ENCODE peak calls at places on chromosomes 11 and 22, in ten cellular contexts. One of them, this sample, is unnamed.
A peak's percentile ranks its signal among the peaks of the same experiment; 100 is the strongest.

GRCh38 chr11:13446444-13446843 is 16.6 kb downstream of the BTBD10 start:
- DNase-seq in hepatocyte: no peak
- DNase-seq in GM23338: no peak
- DNase-seq in fibroblast of lung: peak; percentile 56
- DNase-seq in HCT116: no peak
- DNase-seq in mammary epithelial cell: no peak
- DNase-seq in IMR-90: peak; percentile 48
- DNase-seq in MM.1S: no peak
- DNase-seq in H9: no peak
- DNase-seq in neuronal stem cell: no peak
- DNase-seq in this sample: no peak

GRCh38 chr22:48141301-48141700 is 1378.9 kb downstream of the TBC1D22A start:
- DNase-seq in GM23338: no peak
- DNase-seq in hepatocyte: no peak
- DNase-seq in fibroblast of lung: no peak
- DNase-seq in MM.1S: no peak
- DNase-seq in HCT116: no peak
- DNase-seq in IMR-90: no peak
- DNase-seq in neuronal stem cell: no peak
- DNase-seq in mammary epithelial cell: no peak
- DNase-seq in H9: no peak
- DNase-seq in this sample: no peak

GRCh38 chr11:100726709-100727108 is 39.6 kb downstream of the ARHGAP42 start:
- DNase-seq in neuronal stem cell: no peak
- DNase-seq in mammary epithelial cell: no peak
- DNase-seq in MM.1S: no peak
- DNase-seq in H9: no peak
- DNase-seq in IMR-90: no peak
- DNase-seq in hepatocyte: no peak
- DNase-seq in GM23338: peak; percentile 62
- DNase-seq in HCT116: no peak
- DNase-seq in fibroblast of lung: no peak
- DNase-seq in this sample: no peak

GRCh38 chr22:31451709-31452571 is 37.7 kb downstream of the EIF4ENIF1 start:
- DNase-seq in HCT116: peak; percentile 21
- DNase-seq in mammary epithelial cell: peak; percentile 44
- DNase-seq in IMR-90: peak; percentile 59
- DNase-seq in fibroblast of lung: peak; percentile 59
- DNase-seq in hepatocyte: peak; percentile 28
- DNase-seq in GM23338: peak; percentile 67
- DNase-seq in neuronal stem cell: no peak
- DNase-seq in H9: no peak
- DNase-seq in MM.1S: peak; percentile 37
- DNase-seq in this sample: peak; percentile 51

GRCh38 chr11:122834065-122834464 is 4.2 kb upstream of the CRTAM start:
- DNase-seq in neuronal stem cell: no peak
- DNase-seq in GM23338: no peak
- DNase-seq in IMR-90: no peak
- DNase-seq in hepatocyte: no peak
- DNase-seq in fibroblast of lung: no peak
- DNase-seq in HCT116: no peak
- DNase-seq in MM.1S: no peak
- DNase-seq in H9: no peak
- DNase-seq in mammary epithelial cell: no peak
- DNase-seq in this sample: no peak

GRCh38 chr11:128604723-128605122 is 17.4 kb upstream of the ETS1 start:
- DNase-seq in neuronal stem cell: no peak
- DNase-seq in mammary epithelial cell: no peak
- DNase-seq in HCT116: no peak
- DNase-seq in H9: no peak
- DNase-seq in GM23338: no peak
- DNase-seq in hepatocyte: no peak
- DNase-seq in fibroblast of lung: no peak
- DNase-seq in IMR-90: no peak
- DNase-seq in MM.1S: no peak
- DNase-seq in this sample: no peak

GRCh38 chr11:12263141-12263693 is 114.2 kb upstream of the PARVA start:
- DNase-seq in mammary epithelial cell: no peak
- DNase-seq in neuronal stem cell: no peak
- DNase-seq in hepatocyte: peak; percentile 75
- DNase-seq in IMR-90: peak; percentile 60
- DNase-seq in fibroblast of lung: peak; percentile 50
- DNase-seq in MM.1S: no peak
- DNase-seq in HCT116: no peak
- DNase-seq in H9: no peak
- DNase-seq in GM23338: no peak
- DNase-seq in this sample: no peak

GRCh38 chr11:65817312-65817814 is 16.4 kb upstream of the SNX32 start:
- DNase-seq in GM23338: no peak
- DNase-seq in IMR-90: no peak
- DNase-seq in hepatocyte: peak; percentile 48
- DNase-seq in neuronal stem cell: no peak
- DNase-seq in fibroblast of lung: no peak
- DNase-seq in mammary epithelial cell: no peak
- DNase-seq in MM.1S: no peak
- DNase-seq in H9: no peak
- DNase-seq in HCT116: no peak
- DNase-seq in this sample: no peak

GRCh38 chr22:38313384-38313955 is 3.8 kb downstream of the CSNK1E start:
- DNase-seq in HCT116: no peak
- DNase-seq in fibroblast of lung: peak; percentile 94
- DNase-seq in hepatocyte: peak; percentile 67
- DNase-seq in mammary epithelial cell: peak; percentile 90
- DNase-seq in H9: no peak
- DNase-seq in neuronal stem cell: no peak
- DNase-seq in GM23338: no peak
- DNase-seq in IMR-90: peak; percentile 96
- DNase-seq in MM.1S: peak; percentile 56
- DNase-seq in this sample: peak; percentile 39

GRCh38 chr11:19428206-19429001 is 187.7 kb upstream of the E2F8 start:
- DNase-seq in IMR-90: peak; percentile 34
- DNase-seq in HCT116: no peak
- DNase-seq in GM23338: peak; percentile 35
- DNase-seq in neuronal stem cell: no peak
- DNase-seq in MM.1S: no peak
- DNase-seq in hepatocyte: peak; percentile 35
- DNase-seq in fibroblast of lung: no peak
- DNase-seq in mammary epithelial cell: peak; percentile 71
- DNase-seq in H9: no peak
- DNase-seq in this sample: peak; percentile 58

GRCh38 chr11:70099578-70100282 is 21.6 kb downstream of the ANO1 start:
- DNase-seq in H9: no peak
- DNase-seq in hepatocyte: peak; percentile 34
- DNase-seq in HCT116: no peak
- DNase-seq in mammary epithelial cell: no peak
- DNase-seq in IMR-90: peak; percentile 41
- DNase-seq in neuronal stem cell: no peak
- DNase-seq in GM23338: no peak
- DNase-seq in fibroblast of lung: peak; percentile 61
- DNase-seq in MM.1S: no peak
- DNase-seq in this sample: no peak

GRCh38 chr22:37269930-37270678 is 12.2 kb upstream of the CYTH4 start:
- DNase-seq in hepatocyte: no peak
- DNase-seq in fibroblast of lung: no peak
- DNase-seq in MM.1S: no peak
- DNase-seq in neuronal stem cell: no peak
- DNase-seq in GM23338: no peak
- DNase-seq in IMR-90: no peak
- DNase-seq in mammary epithelial cell: no peak
- DNase-seq in H9: no peak
- DNase-seq in HCT116: no peak
- DNase-seq in this sample: no peak
- H3K4me1 ChIP-seq in hepatocyte: no peaks in the 10 kb centered on the region
- H3K4me1 ChIP-seq in fibroblast of lung: no peaks in the 10 kb centered on the region
- H3K4me1 ChIP-seq in MM.1S: peaks cover 18% of the 10 kb centered on the region
- H3K4me1 ChIP-seq in neuronal stem cell: no peaks in the 10 kb centered on the region
- H3K4me1 ChIP-seq in GM23338: no peaks in the 10 kb centered on the region
- H3K4me1 ChIP-seq in IMR-90: peaks cover 10% of the 10 kb centered on the region
- H3K4me1 ChIP-seq in mammary epithelial cell: peaks cover 11% of the 10 kb centered on the region
- H3K4me1 ChIP-seq in H9: no peaks in the 10 kb centered on the region
- H3K4me1 ChIP-seq in HCT116: peaks cover 18% of the 10 kb centered on the region
- H3K4me1 ChIP-seq in this sample: peaks cover 6% of the 10 kb centered on the region

GRCh38 chr11:108851781-108852180 is 186.9 kb downstream of the DDX10 start:
- DNase-seq in fibroblast of lung: no peak
- DNase-seq in GM23338: no peak
- DNase-seq in IMR-90: no peak
- DNase-seq in H9: no peak
- DNase-seq in hepatocyte: no peak
- DNase-seq in MM.1S: no peak
- DNase-seq in mammary epithelial cell: no peak
- DNase-seq in HCT116: no peak
- DNase-seq in neuronal stem cell: no peak
- DNase-seq in this sample: no peak

GRCh38 chr11:108853864-108854263 is 189.0 kb downstream of the DDX10 start:
- DNase-seq in fibroblast of lung: no peak
- DNase-seq in GM23338: peak; percentile 32
- DNase-seq in neuronal stem cell: peak; percentile 15
- DNase-seq in MM.1S: peak; percentile 46
- DNase-seq in IMR-90: no peak
- DNase-seq in H9: no peak
- DNase-seq in HCT116: no peak
- DNase-seq in mammary epithelial cell: no peak
- DNase-seq in hepatocyte: no peak
- DNase-seq in this sample: peak; percentile 69

GRCh38 chr11:108853151-108853550 is 188.3 kb downstream of the DDX10 start:
- DNase-seq in hepatocyte: no peak
- DNase-seq in IMR-90: no peak
- DNase-seq in MM.1S: no peak
- DNase-seq in GM23338: no peak
- DNase-seq in HCT116: no peak
- DNase-seq in neuronal stem cell: no peak
- DNase-seq in fibroblast of lung: no peak
- DNase-seq in mammary epithelial cell: no peak
- DNase-seq in H9: no peak
- DNase-seq in this sample: no peak

GRCh38 chr11:108852701-108853100 is 187.8 kb downstream of the DDX10 start:
- DNase-seq in HCT116: no peak
- DNase-seq in H9: no peak
- DNase-seq in hepatocyte: no peak
- DNase-seq in IMR-90: no peak
- DNase-seq in MM.1S: no peak
- DNase-seq in mammary epithelial cell: no peak
- DNase-seq in GM23338: no peak
- DNase-seq in fibroblast of lung: no peak
- DNase-seq in neuronal stem cell: no peak
- DNase-seq in this sample: no peak

GRCh38 chr11:108854366-108854765 is 189.5 kb downstream of the DDX10 start:
- DNase-seq in fibroblast of lung: no peak
- DNase-seq in hepatocyte: no peak
- DNase-seq in neuronal stem cell: no peak
- DNase-seq in H9: no peak
- DNase-seq in mammary epithelial cell: no peak
- DNase-seq in IMR-90: no peak
- DNase-seq in MM.1S: peak; percentile 83
- DNase-seq in HCT116: no peak
- DNase-seq in GM23338: no peak
- DNase-seq in this sample: no peak
- H2AFZ ChIP-seq in fibroblast of lung: no peak overlapping the region
- H2AFZ ChIP-seq in hepatocyte: no peak overlapping the region
- H2AFZ ChIP-seq in neuronal stem cell: no peak overlapping the region
- H2AFZ ChIP-seq in H9: no peak overlapping the region
- H2AFZ ChIP-seq in mammary epithelial cell: no peak overlapping the region
- H2AFZ ChIP-seq in IMR-90: no peak overlapping the region
- H2AFZ ChIP-seq in MM.1S: peak overlapping the region; percentile 38
- H2AFZ ChIP-seq in HCT116: no peak overlapping the region
- H2AFZ ChIP-seq in GM23338: no peak overlapping the region
- H2AFZ ChIP-seq in this sample: no peak overlapping the region

GRCh38 chr22:40101417-40102101 is 76.2 kb upstream of the TNRC6B start:
- DNase-seq in HCT116: no peak
- DNase-seq in fibroblast of lung: no peak
- DNase-seq in neuronal stem cell: peak; percentile 71
- DNase-seq in IMR-90: no peak
- DNase-seq in MM.1S: no peak
- DNase-seq in GM23338: no peak
- DNase-seq in mammary epithelial cell: no peak
- DNase-seq in H9: no peak
- DNase-seq in hepatocyte: no peak
- DNase-seq in this sample: peak; percentile 76

GRCh38 chr22:40111451-40111850 is 66.3 kb upstream of the TNRC6B start:
- DNase-seq in MM.1S: no peak
- DNase-seq in GM23338: no peak
- DNase-seq in HCT116: no peak
- DNase-seq in fibroblast of lung: no peak
- DNase-seq in hepatocyte: no peak
- DNase-seq in IMR-90: no peak
- DNase-seq in neuronal stem cell: no peak
- DNase-seq in H9: no peak
- DNase-seq in mammary epithelial cell: no peak
- DNase-seq in this sample: no peak

GRCh38 chr22:40107244-40107643 is 70.5 kb upstream of the TNRC6B start:
- DNase-seq in GM23338: no peak
- DNase-seq in IMR-90: no peak
- DNase-seq in H9: no peak
- DNase-seq in neuronal stem cell: no peak
- DNase-seq in MM.1S: peak; percentile 65
- DNase-seq in HCT116: no peak
- DNase-seq in hepatocyte: no peak
- DNase-seq in fibroblast of lung: no peak
- DNase-seq in mammary epithelial cell: no peak
- DNase-seq in this sample: no peak

GRCh38 chr22:40107756-40108437 is 69.8 kb upstream of the TNRC6B start:
- DNase-seq in IMR-90: peak; percentile 12
- DNase-seq in GM23338: no peak
- DNase-seq in HCT116: no peak
- DNase-seq in neuronal stem cell: no peak
- DNase-seq in hepatocyte: peak; percentile 14
- DNase-seq in H9: no peak
- DNase-seq in fibroblast of lung: no peak
- DNase-seq in mammary epithelial cell: peak; percentile 57
- DNase-seq in MM.1S: peak; percentile 48
- DNase-seq in this sample: no peak

GRCh38 chr22:40105755-40106154 is 72.0 kb upstream of the TNRC6B start:
- DNase-seq in mammary epithelial cell: no peak
- DNase-seq in GM23338: no peak
- DNase-seq in neuronal stem cell: no peak
- DNase-seq in H9: no peak
- DNase-seq in hepatocyte: no peak
- DNase-seq in MM.1S: no peak
- DNase-seq in fibroblast of lung: no peak
- DNase-seq in HCT116: no peak
- DNase-seq in IMR-90: no peak
- DNase-seq in this sample: no peak
- H3K4me1 ChIP-seq in mammary epithelial cell: peaks cover 12% of the 10 kb centered on the region
- H3K4me1 ChIP-seq in GM23338: no peaks in the 10 kb centered on the region
- H3K4me1 ChIP-seq in neuronal stem cell: peaks cover 8% of the 10 kb centered on the region
- H3K4me1 ChIP-seq in H9: no peaks in the 10 kb centered on the region
- H3K4me1 ChIP-seq in hepatocyte: peaks cover 5% of the 10 kb centered on the region
- H3K4me1 ChIP-seq in MM.1S: peaks cover 7% of the 10 kb centered on the region
- H3K4me1 ChIP-seq in fibroblast of lung: peaks cover 4% of the 10 kb centered on the region
- H3K4me1 ChIP-seq in HCT116: no peaks in the 10 kb centered on the region
- H3K4me1 ChIP-seq in IMR-90: peaks cover 8% of the 10 kb centered on the region
- H3K4me1 ChIP-seq in this sample: peaks cover 26% of the 10 kb centered on the region

DNA sequence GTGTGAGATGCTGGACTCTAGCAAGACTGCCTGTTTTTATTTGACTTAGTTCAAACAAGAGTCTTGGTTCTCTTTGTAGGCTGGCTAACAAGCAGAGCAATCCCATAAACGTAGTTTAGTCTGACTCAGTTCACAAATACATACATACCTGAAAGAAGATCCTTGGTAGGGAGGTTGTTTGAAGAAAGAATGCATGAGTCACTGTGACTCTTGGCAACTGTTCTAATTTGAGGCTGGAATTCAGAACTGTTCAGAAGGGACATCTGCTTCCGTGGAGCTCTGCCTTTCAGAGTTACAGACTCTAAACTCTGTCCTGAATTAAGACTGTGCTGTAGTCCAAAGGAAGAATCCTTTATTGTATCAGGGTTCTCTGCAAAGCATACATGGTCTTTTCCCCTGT is 32.2 kb downstream of the C2CD3 start:
- DNase-seq in hepatocyte: peak; percentile 76
- DNase-seq in neuronal stem cell: peak; percentile 6
- DNase-seq in IMR-90: peak; percentile 99
- DNase-seq in HCT116: peak; percentile 89
- DNase-seq in mammary epithelial cell: peak; percentile 95
- DNase-seq in MM.1S: no peak
- DNase-seq in GM23338: peak; percentile 12
- DNase-seq in fibroblast of lung: peak; percentile 99
- DNase-seq in H9: no peak
- DNase-seq in this sample: no peak
- H2AFZ ChIP-seq in hepatocyte: no peak overlapping the region
- H2AFZ ChIP-seq in neuronal stem cell: no peak overlapping the region
- H2AFZ ChIP-seq in IMR-90: no peak overlapping the region
- H2AFZ ChIP-seq in HCT116: no peak overlapping the region
- H2AFZ ChIP-seq in mammary epithelial cell: peak overlapping the region; percentile 25
- H2AFZ ChIP-seq in MM.1S: no peak overlapping the region
- H2AFZ ChIP-seq in GM23338: no peak overlapping the region
- H2AFZ ChIP-seq in fibroblast of lung: no peak overlapping the region
- H2AFZ ChIP-seq in H9: no peak overlapping the region
- H2AFZ ChIP-seq in this sample: no peak overlapping the region

This sample was measured in neural progenitor cell.